ENCODE peak calls at places on chromosomes 1 and 21, in ten cellular contexts. Q, E, M, I, V, W, G, H, D and K are unnamed samples.

GRCh38 chr1:76203132-76203531 is 128.6 kb downstream of the ST6GALNAC3 start:
- DNase-seq in D (no peak), M (no peak), Q (no peak), H (no peak), G (no peak), E (no peak), V (no peak), W (no peak), I (no peak), K (no peak)

GRCh38 chr1:91806777-91807700 is 78.9 kb downstream of the TGFBR3 start:
- DNase-seq in H (no peak), D (no peak), G (no peak), E (peak; percentile 26), I (peak; percentile 45), W (no peak), M (no peak), V (no peak), Q (no peak), K (no peak)

GRCh38 chr1:184892116-184892515 is 82.2 kb downstream of the NIBAN1 start:
- DNase-seq in Q (no peak), M (no peak), D (no peak), H (no peak), E (no peak), V (no peak), W (no peak), G (no peak), I (no peak), K (no peak)

GRCh38 chr1:199123615-199124014 is 484.8 kb downstream of the PTPRC start:
- DNase-seq in D (no peak), I (no peak), H (no peak), V (no peak), W (no peak), E (peak; percentile 32), Q (no peak), M (no peak), G (no peak), K (no peak)

GRCh38 chr21:38170283-38170682 is 86.5 kb upstream of the KCNJ15 start:
- DNase-seq in E (peak; percentile 17), D (peak; percentile 25), G (no peak), H (peak; percentile 57), W (no peak), I (peak; percentile 68), M (no peak), Q (no peak), V (no peak), K (peak; percentile 59)

GRCh38 chr1:6794164-6794563 is 8.9 kb downstream of the CAMTA1 start:
- DNase-seq in M (no peak), I (peak; percentile 41), W (no peak), G (no peak), E (no peak), Q (no peak), D (peak; percentile 45), H (no peak), V (no peak), K (peak; percentile 27)

GRCh38 chr1:221530791-221531190 is 211.1 kb downstream of the DUSP10 start:
- DNase-seq in Q (no peak), I (no peak), V (no peak), H (no peak), D (no peak), M (no peak), E (no peak), W (no peak), G (no peak), K (no peak)

GRCh38 chr1:76106719-76107235 is 32.2 kb downstream of the ST6GALNAC3 start:
- DNase-seq in G (no peak), I (no peak), W (no peak), D (no peak), E (no peak), Q (no peak), V (no peak), H (no peak), M (no peak), K (no peak)

GRCh38 chr1:2046225-2046917 is 3.8 kb upstream of the PRKCZ start:
- DNase-seq in I (peak; percentile 92), Q (peak; percentile 59), G (peak; percentile 93), E (peak; percentile 6), V (no peak), W (peak; percentile 92), M (no peak), D (peak; percentile 41), H (peak; percentile 90), K (peak; percentile 84)
- TF ChIP-seq CTCF in I (peak; percentile 84), Q (peak; percentile 81), G (peak; percentile 70), E (peak; percentile 83), V (peak; percentile 79), W (peak; percentile 64), M (peak; percentile 10), D (peak; percentile 80), H (peak; percentile 57), K (peak; percentile 85)

GRCh38 chr1:117643601-117644000 is 37.8 kb downstream of the TENT5C start:
- DNase-seq in V (no peak), D (no peak), G (no peak), H (no peak), W (no peak), Q (no peak), M (no peak), E (no peak), I (no peak), K (no peak)

GRCh38 chr1:117645343-117645742 is 39.5 kb downstream of the TENT5C start:
- DNase-seq in M (no peak), W (no peak), Q (no peak), H (no peak), V (no peak), E (no peak), D (no peak), G (no peak), I (no peak), K (no peak)

GRCh38 chr1:117642963-117643362 is 37.1 kb downstream of the TENT5C start:
- DNase-seq in G (no peak), M (no peak), D (no peak), W (no peak), Q (no peak), H (no peak), E (no peak), V (no peak), I (no peak), K (no peak)

GRCh38 chr1:117646007-117646913 is 40.4 kb downstream of the TENT5C start:
- DNase-seq in Q (no peak), I (no peak), E (no peak), W (no peak), H (no peak), G (no peak), M (no peak), D (no peak), V (no peak), K (no peak)

DNA sequence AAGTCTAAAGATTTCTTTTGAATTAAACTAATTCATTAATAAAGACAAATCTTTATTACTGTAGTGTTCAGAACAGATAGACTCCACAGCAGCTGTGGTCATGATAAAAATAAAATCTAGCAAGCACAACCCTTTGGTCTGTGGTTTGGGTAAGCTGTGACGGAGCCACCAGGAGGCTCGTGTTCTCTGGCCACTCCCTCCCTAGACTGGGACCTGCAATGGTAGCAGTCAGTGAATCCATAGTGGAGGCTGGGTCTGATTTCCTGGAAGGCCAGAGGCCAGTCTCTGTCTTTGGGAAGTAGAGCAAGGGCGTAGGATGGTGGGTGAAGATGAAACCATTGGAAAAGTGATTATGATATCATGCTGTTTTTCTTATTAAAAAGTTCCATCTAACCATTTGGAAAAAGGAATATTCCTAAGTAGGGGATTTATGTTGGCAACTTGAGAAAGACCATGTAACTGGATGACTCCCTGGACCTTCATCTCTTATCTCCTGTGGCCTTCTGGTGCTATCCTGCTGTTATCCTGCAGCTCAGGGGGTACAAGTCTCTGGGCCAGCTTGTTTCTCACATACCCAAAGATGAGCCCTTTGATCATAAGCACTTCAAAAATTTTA is 39.0 kb downstream of the TENT5C start:
- DNase-seq in M (no peak), W (no peak), E (no peak), H (no peak), D (peak; percentile 73), V (no peak), G (no peak), I (no peak), Q (no peak), K (no peak)
- H3K27ac ChIP-seq in M (no peak overlapping the region), W (no peak overlapping the region), E (no peak overlapping the region), H (no peak overlapping the region), D (peak overlapping the region; percentile 99), V (no peak overlapping the region), G (no peak overlapping the region), I (no peak overlapping the region), Q (no peak overlapping the region), K (no peak overlapping the region)

GRCh38 chr1:202711949-202712635 is 1.8 kb upstream of the SYT2 start:
- DNase-seq in D (no peak), H (no peak), W (no peak), Q (no peak), M (no peak), G (no peak), E (no peak), I (peak; percentile 67), V (no peak), K (peak; percentile 38)

GRCh38 chr1:202709276-202710041 is 795 bp downstream of the SYT2 start:
- DNase-seq in W (no peak), I (peak; percentile 70), V (no peak), M (no peak), Q (no peak), E (no peak), G (peak; percentile 62), H (no peak), D (no peak), K (peak; percentile 62)

GRCh38 chr1:202708456-202709275 is 1.6 kb downstream of the SYT2 start:
- DNase-seq in E (no peak), H (no peak), V (no peak), I (no peak), M (no peak), G (no peak), Q (no peak), D (no peak), W (no peak), K (no peak)

GRCh38 chr1:202713110-202713509 is 2.9 kb upstream of the SYT2 start:
- DNase-seq in Q (no peak), V (no peak), D (no peak), M (no peak), E (no peak), H (no peak), G (no peak), I (no peak), W (no peak), K (peak; percentile 35)

DNA sequence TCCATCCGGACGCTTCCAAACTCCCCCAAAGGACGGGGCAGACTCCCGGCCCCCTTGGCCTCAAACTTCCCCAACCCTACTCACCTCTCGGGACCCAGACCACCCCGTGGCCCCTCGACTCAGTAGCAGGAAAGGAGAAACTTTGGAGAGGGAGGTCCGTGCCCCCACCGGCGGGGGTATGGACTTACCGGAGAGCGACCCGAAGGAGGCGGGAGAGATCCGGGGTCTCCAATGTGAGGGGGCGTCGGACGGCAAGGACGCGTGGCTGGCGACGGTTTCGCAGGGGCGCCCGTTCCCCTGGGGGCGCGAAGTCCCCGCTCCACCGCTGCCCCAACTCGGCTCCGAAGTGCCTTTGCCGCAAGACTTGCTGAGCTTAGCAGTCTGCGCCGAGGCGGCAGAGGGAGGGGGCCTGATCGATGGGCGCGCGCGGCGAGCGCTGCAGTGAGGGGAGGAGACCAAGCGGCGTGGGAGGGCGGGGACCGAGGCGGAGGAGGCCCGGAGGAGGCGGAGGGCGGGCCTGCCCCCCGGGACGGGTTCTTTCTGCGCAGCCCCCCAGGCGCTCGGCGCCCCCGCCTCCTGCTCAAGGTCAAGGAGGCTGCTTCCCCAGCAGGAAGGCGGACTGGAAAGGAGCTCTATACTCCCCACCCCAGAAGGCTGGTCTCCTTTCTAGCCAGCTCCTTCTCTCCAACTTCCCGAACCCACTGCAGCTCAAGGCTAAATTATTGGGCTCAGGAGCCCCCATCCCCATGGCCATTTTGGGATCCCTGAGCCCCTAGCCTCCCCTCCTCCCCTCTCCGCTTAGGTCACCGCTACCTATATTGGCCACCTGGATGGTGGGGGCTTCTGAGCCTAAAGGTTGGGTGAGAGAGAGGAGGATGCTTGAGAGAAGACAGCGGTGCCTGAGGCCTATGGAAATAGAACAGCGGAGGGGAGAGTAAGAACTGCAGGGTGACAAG is at the start of gene SYT2:
- DNase-seq in G (peak; percentile 85), M (no peak), Q (peak; percentile 20), W (peak; percentile 81), H (peak; percentile 35), V (no peak), D (no peak), I (peak; percentile 78), E (no peak), K (peak; percentile 82)
- H3K4me3 ChIP-seq in G (peak within 1 kb of the TSS; percentile 7), M (peak within 1 kb of the TSS; percentile 55), Q (peak within 1 kb of the TSS; percentile 56), W (peak within 1 kb of the TSS; percentile 14), H (peak within 1 kb of the TSS; percentile 30), V (peak within 1 kb of the TSS; percentile 37), D (no peak within 1 kb of the TSS), I (peak within 1 kb of the TSS; percentile 97), E (peak within 1 kb of the TSS; percentile 15), K (peak within 1 kb of the TSS; percentile 60)

GRCh38 chr1:227219715-227220292 is 98.5 kb downstream of the CDC42BPA start:
- DNase-seq in G (no peak), M (no peak), V (no peak), D (no peak), Q (no peak), H (no peak), E (no peak), I (peak; percentile 10), W (no peak), K (no peak)
- TF ChIP-seq CTCF in G (no peak), M (no peak), V (peak; percentile 13), D (no peak), Q (peak; percentile 33), H (no peak), E (no peak), I (peak; percentile 16), W (no peak), K (peak; percentile 14)